ENCODE peak calls at places on chromosomes 11 and 22, in nine cellular contexts. S, R, K, U, M, P, J, L and I are unnamed samples.

GRCh38 chr11:83510530-83511449 is 224.6 kb upstream of the CCDC90B start:
- DNase-seq in S (no peak), R (no peak), K (no peak), U (no peak), M (no peak), P (no peak), J (no peak), L (no peak), I (no peak)

GRCh38 chr11:116513894-116514293 is 258.9 kb downstream of the BUD13 start:
- DNase-seq in S (no peak), R (peak; percentile 46), K (no peak), U (no peak), M (no peak), P (peak; percentile 78), J (peak; percentile 64), L (no peak), I (no peak)

GRCh38 chr11:111423250-111423615 is 44.2 kb upstream of the POU2AF1 start:
- DNase-seq in S (no peak), R (no peak), K (no peak), U (no peak), M (no peak), P (no peak), J (no peak), L (no peak), I (no peak)

GRCh38 chr22:46451741-46452140 is 85.7 kb downstream of the CELSR1 start:
- DNase-seq in S (no peak), R (no peak), K (no peak), U (no peak), M (no peak), P (no peak), J (no peak), L (no peak), I (no peak)

GRCh38 chr11:35035894-35036408 is 103.0 kb upstream of the CD44 start:
- DNase-seq in S (peak; percentile 85), R (no peak), K (no peak), U (no peak), M (no peak), P (peak; percentile 88), J (no peak), L (no peak), I (no peak)

GRCh38 chr11:132888226-132888625 is 644.1 kb downstream of the OPCML start:
- DNase-seq in S (no peak), R (no peak), K (no peak), U (no peak), M (no peak), P (no peak), J (no peak), L (no peak), I (no peak)

GRCh38 chr11:71338806-71339177 is 86.4 kb upstream of the SHANK2 start:
- DNase-seq in S (no peak), R (no peak), K (no peak), U (no peak), M (no peak), P (no peak), J (no peak), L (no peak), I (peak; percentile 15)

GRCh38 chr11:74232316-74232950 is 61.3 kb downstream of the PPME1 start:
- DNase-seq in S (no peak), R (no peak), K (no peak), U (no peak), M (no peak), P (no peak), J (no peak), L (no peak), I (no peak)

GRCh38 chr22:43636086-43636485 is 176.0 kb downstream of the EFCAB6 start:
- DNase-seq in S (no peak), R (no peak), K (no peak), U (no peak), M (no peak), P (no peak), J (no peak), L (no peak), I (no peak)

GRCh38 chr11:44267366-44268072 is 42.4 kb downstream of the ALX4 start:
- DNase-seq in S (no peak), R (no peak), K (no peak), U (no peak), M (no peak), P (no peak), J (no peak), L (no peak), I (peak; percentile 67)

GRCh38 chr11:19311306-19312030 is 70.7 kb upstream of the E2F8 start:
- DNase-seq in S (peak; percentile 19), R (peak; percentile 31), K (peak; percentile 76), U (no peak), M (peak; percentile 39), P (peak; percentile 62), J (peak; percentile 23), L (peak; percentile 66), I (no peak)

GRCh38 chr22:31973739-31974138 is 29.4 kb downstream of the YWHAH start:
- DNase-seq in S (no peak), R (no peak), K (no peak), U (no peak), M (no peak), P (no peak), J (no peak), L (no peak), I (no peak)

GRCh38 chr22:31972180-31972579 is 27.8 kb downstream of the YWHAH start:
- DNase-seq in S (no peak), R (no peak), K (no peak), U (no peak), M (no peak), P (no peak), J (no peak), L (no peak), I (no peak)

GRCh38 chr22:31968022-31968421 is 23.7 kb downstream of the YWHAH start:
- DNase-seq in S (no peak), R (no peak), K (no peak), U (no peak), M (no peak), P (no peak), J (no peak), L (no peak), I (no peak)

GRCh38 chr22:31970490-31971444 is 26.4 kb downstream of the YWHAH start:
- DNase-seq in S (peak; percentile 20), R (peak; percentile 63), K (peak; percentile 91), U (peak; percentile 87), M (peak; percentile 91), P (peak; percentile 80), J (peak; percentile 31), L (peak; percentile 97), I (peak; percentile 96)

DNA sequence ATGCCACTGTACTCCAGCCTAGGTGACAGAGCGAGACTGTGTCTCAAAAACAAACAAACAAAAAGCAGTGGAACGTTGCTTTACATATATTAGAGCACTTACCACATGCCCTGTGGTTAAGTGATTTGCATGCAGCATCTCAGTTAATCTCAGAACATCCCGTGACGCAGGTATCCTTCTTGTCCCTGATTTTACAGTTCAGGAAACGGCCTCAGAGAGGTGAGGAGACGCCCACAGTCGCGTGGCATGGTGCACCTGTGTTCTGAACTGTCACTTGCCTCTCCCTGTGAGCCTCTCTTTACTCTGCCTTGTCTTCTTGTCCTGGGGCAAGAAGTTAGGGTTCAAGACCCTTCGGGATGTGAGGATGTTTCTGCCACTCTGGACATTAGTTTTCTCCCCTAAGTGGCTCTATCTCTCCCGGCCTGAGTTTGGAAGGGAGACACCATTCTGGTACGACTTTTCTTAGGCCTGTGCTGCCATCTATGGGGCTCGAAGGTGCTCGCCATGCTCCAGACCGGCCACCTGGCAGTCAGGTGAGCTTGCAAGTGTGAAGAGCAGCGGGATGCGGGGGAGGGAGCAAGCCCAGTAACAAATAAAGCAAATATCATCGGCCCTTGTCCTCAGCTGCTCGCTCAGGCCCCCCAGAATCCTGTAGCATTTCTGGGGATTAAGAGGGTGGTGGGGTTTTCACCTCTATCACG is 25.6 kb downstream of the YWHAH start:
- DNase-seq in S (no peak), R (peak; percentile 83), K (peak; percentile 80), U (no peak), M (peak; percentile 81), P (peak; percentile 54), J (peak; percentile 61), L (peak; percentile 77), I (peak; percentile 84)
- TF ChIP-seq CTCF in S (peak; percentile 66), R (peak; percentile 83), K (no peak), U (peak; percentile 2), M (peak; percentile 41), P (peak; percentile 28), J (peak; percentile 91), L (peak; percentile 66), I (no peak)

GRCh38 chr11:124746621-124747243 is 5.3 kb downstream of the VSIG2 start:
- DNase-seq in S (peak; percentile 53), R (peak; percentile 82), K (peak; percentile 93), U (peak; percentile 84), M (peak; percentile 92), P (peak; percentile 93), J (peak; percentile 89), L (peak; percentile 74), I (peak; percentile 93)
- H3K4me3 ChIP-seq in S (peak overlapping the region; percentile 88), R (peak overlapping the region; percentile 56), K (peak overlapping the region; percentile 45), U (peak overlapping the region; percentile 54), M (peak overlapping the region; percentile 45), P (peak overlapping the region; percentile 46), J (peak overlapping the region; percentile 70), L (no peak overlapping the region), I (peak overlapping the region; percentile 61)

GRCh38 chr11:14638561-14638960 is 5.0 kb upstream of the PDE3B start:
- DNase-seq in S (no peak), R (no peak), K (no peak), U (no peak), M (peak; percentile 22), P (no peak), J (no peak), L (no peak), I (no peak)

GRCh38 chr11:14634813-14635212 is 8.8 kb upstream of the PDE3B start:
- DNase-seq in S (no peak), R (no peak), K (no peak), U (no peak), M (no peak), P (no peak), J (no peak), L (no peak), I (no peak)

GRCh38 chr11:14637868-14638409 is 5.7 kb upstream of the PDE3B start:
- DNase-seq in S (no peak), R (no peak), K (no peak), U (no peak), M (no peak), P (no peak), J (no peak), L (no peak), I (no peak)

GRCh38 chr11:14635559-14635958 is 8.0 kb upstream of the PDE3B start:
- DNase-seq in S (no peak), R (no peak), K (no peak), U (no peak), M (no peak), P (no peak), J (no peak), L (no peak), I (no peak)

DNA sequence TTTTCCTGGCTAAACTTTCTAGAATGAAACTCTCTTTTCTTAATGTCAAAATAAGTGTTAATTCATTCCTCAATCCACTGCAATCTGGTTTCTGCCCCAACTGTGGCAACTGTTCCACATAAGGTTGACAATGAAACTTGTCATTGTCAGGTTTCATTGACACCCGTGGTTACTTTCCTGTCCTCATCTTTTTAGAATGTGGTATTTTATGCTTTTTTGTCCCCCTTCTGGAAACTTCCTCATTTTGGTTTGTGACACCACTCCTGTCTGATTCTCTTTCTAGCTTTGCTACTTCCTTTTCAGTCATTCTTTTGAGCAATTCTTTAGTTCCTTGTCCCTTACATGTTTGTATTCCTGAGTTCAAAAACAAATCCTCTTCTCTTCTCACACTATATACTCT is 7.5 kb upstream of the PDE3B start:
- DNase-seq in S (no peak), R (no peak), K (no peak), U (no peak), M (no peak), P (no peak), J (no peak), L (no peak), I (no peak)
- TF ChIP-seq POLR2AphosphoS5 in S (no peak), R (no peak), K (no peak), U (no peak), M (no peak), P (no peak), J (no peak), L (no peak), I (no peak)

GRCh38 chr11:8168485-8169257 is at the start of gene RIC3:
- DNase-seq in S (no peak), R (no peak), K (peak; percentile 33), U (no peak), M (peak; percentile 34), P (no peak), J (no peak), L (peak; percentile 74), I (peak; percentile 87)
- TF ChIP-seq CTCF in S (no peak), R (no peak), K (no peak), U (no peak), M (no peak), P (no peak), J (no peak), L (no peak), I (no peak)